ENCODE peak calls at places on chromosomes 6 and 20, in eight cellular contexts. I is Panc1; M is ovary; Q is effector memory CD4-positive, alpha-beta T cell; X is AG04450; W is GM23248; P is ascending aorta; Y is cardiac muscle cell. B is an unnamed sample.

GRCh38 chr6:93183513-93183912 is 235.8 kb downstream of the EPHA7 start:
- DNase-seq in I (no peak), M (no peak), Q (no peak), X (no peak), W (no peak), P (no peak), Y (no peak), B (no peak)

GRCh38 chr6:134235937-134236751 is 81.8 kb downstream of the SGK1 start:
- DNase-seq in I (no peak), M (no peak), Q (no peak), X (peak; percentile 29), W (peak; percentile 76), P (no peak), Y (no peak), B (no peak)

GRCh38 chr20:5001174-5002076 is at the start of gene SLC23A2:
- DNase-seq in I (no peak), M (peak; percentile 59), Q (peak; percentile 53), X (no peak), W (peak; percentile 63), P (no peak), Y (peak; percentile 56), B (peak; percentile 43)

GRCh38 chr6:140178550-140179334 is 804.3 kb upstream of the CITED2 start:
- DNase-seq in I (no peak), M (no peak), Q (no peak), X (peak; percentile 23), W (peak; percentile 84), P (no peak), Y (no peak), B (no peak)

GRCh38 chr6:31400467-31401289 is 2.7 kb upstream of the MICA start:
- DNase-seq in I (no peak), M (peak; percentile 81), Q (peak; percentile 69), X (no peak), W (peak; percentile 84), P (no peak), Y (peak; percentile 12), B (peak; percentile 15)

GRCh38 chr6:26273673-26274595 is 91.1 kb upstream of the BTN3A2 start:
- DNase-seq in I (no peak), M (no peak), Q (peak; percentile 12), X (no peak), W (peak; percentile 56), P (no peak), Y (no peak), B (no peak)

GRCh38 chr6:43873806-43874714 is 104.0 kb downstream of the VEGFA start:
- DNase-seq in I (no peak), M (no peak), Q (no peak), X (no peak), W (no peak), P (no peak), Y (no peak), B (no peak)

GRCh38 chr20:39295301-39295700 is 333.2 kb downstream of the DHX35 start:
- DNase-seq in I (no peak), M (no peak), Q (no peak), X (no peak), W (no peak), P (no peak), Y (no peak), B (no peak)

GRCh38 chr6:52063584-52064400 is 23.6 kb downstream of the PKHD1 start:
- DNase-seq in I (no peak), M (no peak), Q (peak; percentile 12), X (no peak), W (peak; percentile 57), P (no peak), Y (peak; percentile 55), B (no peak)

GRCh38 chr6:13526339-13526717 is 38.9 kb upstream of the GFOD1 start:
- DNase-seq in I (no peak), M (no peak), Q (no peak), X (no peak), W (no peak), P (no peak), Y (no peak), B (no peak)

GRCh38 chr6:13527669-13528051 is 40.3 kb upstream of the GFOD1 start:
- DNase-seq in I (no peak), M (no peak), Q (no peak), X (no peak), W (no peak), P (no peak), Y (no peak), B (no peak)

GRCh38 chr6:13528232-13528631 is 40.8 kb upstream of the GFOD1 start:
- DNase-seq in I (no peak), M (no peak), Q (no peak), X (no peak), W (peak; percentile 6), P (no peak), Y (no peak), B (no peak)

GRCh38 chr6:13526718-13527668 is 39.6 kb upstream of the GFOD1 start:
- DNase-seq in I (no peak), M (no peak), Q (no peak), X (no peak), W (peak; percentile 16), P (peak; percentile 11), Y (no peak), B (no peak)

DNA sequence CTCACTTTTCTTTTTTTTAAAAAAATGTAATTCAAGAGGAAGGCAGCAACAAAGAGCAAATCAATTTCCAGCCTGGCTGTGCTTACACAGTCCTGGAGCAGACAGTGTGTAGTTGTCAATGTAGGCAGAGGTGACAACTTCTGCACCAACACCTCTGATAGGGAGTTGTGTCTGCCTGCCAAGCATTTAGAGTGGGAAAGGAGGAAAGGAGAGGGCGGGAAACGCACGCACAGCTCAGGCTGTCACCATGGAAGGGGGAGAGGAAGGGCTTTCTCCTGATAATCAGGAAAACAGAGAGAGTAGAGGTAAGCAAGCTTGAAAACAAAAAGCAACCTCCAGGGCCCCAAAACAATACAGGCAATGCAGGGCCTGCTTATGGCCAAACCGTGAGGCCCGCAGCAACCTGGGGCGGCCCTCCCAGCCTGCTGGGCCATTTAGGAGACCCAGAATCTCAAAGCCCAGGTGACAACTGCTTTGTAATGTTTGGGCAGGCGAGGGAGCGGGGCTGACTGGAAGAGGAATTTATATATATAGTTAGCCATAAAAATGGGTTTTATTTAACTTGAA is 41.5 kb upstream of the GFOD1 start:
- DNase-seq in I (no peak), M (no peak), Q (no peak), X (no peak), W (no peak), P (no peak), Y (peak; percentile 72), B (no peak)
- H3K27ac ChIP-seq in I (no peak overlapping the region), M (no peak overlapping the region), Q (no peak overlapping the region), X (no peak overlapping the region), W (no peak overlapping the region), P (no peak overlapping the region), Y (peak overlapping the region; percentile 66), B (no peak overlapping the region)

GRCh38 chr20:25083141-25083772 is 1.3 kb upstream of the VSX1 start:
- DNase-seq in I (no peak), M (no peak), Q (no peak), X (no peak), W (no peak), P (no peak), Y (no peak), B (no peak)

GRCh38 chr20:25082498-25082873 is 545 bp upstream of the VSX1 start:
- DNase-seq in I (no peak), M (no peak), Q (no peak), X (no peak), W (no peak), P (no peak), Y (no peak), B (no peak)

GRCh38 chr20:25081065-25081729 is 744 bp downstream of the VSX1 start:
- DNase-seq in I (no peak), M (peak; percentile 46), Q (no peak), X (no peak), W (peak; percentile 30), P (no peak), Y (peak; percentile 85), B (no peak)

GRCh38 chr20:25083773-25084615 is 2.1 kb upstream of the VSX1 start:
- DNase-seq in I (no peak), M (no peak), Q (no peak), X (no peak), W (no peak), P (no peak), Y (no peak), B (no peak)

DNA sequence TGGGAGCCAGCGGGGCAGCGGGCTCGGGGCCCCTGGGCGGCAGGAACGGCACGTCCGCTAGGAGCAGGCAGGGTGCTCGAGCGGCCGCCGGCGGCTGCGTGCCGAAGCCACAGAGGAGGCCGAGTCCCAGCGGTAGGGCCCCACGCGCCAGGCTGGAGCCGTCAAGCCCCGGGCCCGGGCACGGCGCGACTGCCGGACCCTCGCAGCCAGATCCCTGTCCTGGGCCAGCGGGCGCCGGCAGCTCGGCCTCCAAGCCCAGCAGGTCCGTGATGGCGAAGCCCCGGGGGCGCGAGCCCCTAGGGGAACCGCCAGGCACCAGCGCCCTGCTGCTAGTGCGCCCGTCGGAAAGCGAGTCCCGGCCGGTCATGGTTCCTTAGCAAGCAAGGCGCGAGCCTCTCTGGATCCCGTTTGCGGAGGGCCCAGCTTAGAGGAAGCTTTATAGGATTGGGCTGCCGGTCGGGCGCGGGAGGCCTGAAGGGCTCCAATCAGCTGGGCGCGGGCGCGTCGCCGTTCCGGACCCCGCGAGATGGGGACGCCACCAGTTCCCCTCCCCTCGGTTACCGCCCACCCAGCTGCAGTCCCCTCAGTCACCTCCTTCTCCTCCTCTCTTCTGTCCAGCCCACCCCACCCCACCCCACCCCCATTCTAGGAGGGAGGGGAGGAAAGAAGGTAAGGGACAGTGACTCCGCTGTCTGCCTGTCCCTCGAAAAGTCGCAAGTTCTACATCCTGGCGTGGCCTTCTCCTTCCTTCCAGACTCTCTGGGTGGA is at the start of gene VSX1:
- DNase-seq in I (no peak), M (no peak), Q (no peak), X (no peak), W (no peak), P (no peak), Y (no peak), B (no peak)
- H3K27ac ChIP-seq in I (no peak within 1 kb of the TSS), M (no peak within 1 kb of the TSS), Q (no peak within 1 kb of the TSS), X (no peak within 1 kb of the TSS), W (no peak within 1 kb of the TSS), P (no peak within 1 kb of the TSS), Y (no peak within 1 kb of the TSS), B (no peak within 1 kb of the TSS)

GRCh38 chr6:15498640-15499039 is 164.2 kb downstream of the DTNBP1 start:
- DNase-seq in I (no peak), M (peak; percentile 10), Q (no peak), X (no peak), W (peak; percentile 52), P (no peak), Y (no peak), B (peak; percentile 26)
- H3K27ac ChIP-seq in I (no peak overlapping the region), M (no peak overlapping the region), Q (no peak overlapping the region), X (no peak overlapping the region), W (no peak overlapping the region), P (no peak overlapping the region), Y (no peak overlapping the region), B (no peak overlapping the region)

GRCh38 chr6:56489559-56489958 is 153.1 kb downstream of the DST start:
- DNase-seq in I (no peak), M (no peak), Q (no peak), X (no peak), W (no peak), P (no peak), Y (no peak), B (no peak)

GRCh38 chr6:56491606-56492328 is 150.9 kb downstream of the DST start:
- DNase-seq in I (no peak), M (no peak), Q (no peak), X (no peak), W (peak; percentile 53), P (no peak), Y (no peak), B (no peak)

GRCh38 chr6:56488281-56488680 is 154.4 kb downstream of the DST start:
- DNase-seq in I (no peak), M (no peak), Q (no peak), X (no peak), W (no peak), P (no peak), Y (no peak), B (no peak)

GRCh38 chr6:56486681-56487080 is 156.0 kb downstream of the DST start:
- DNase-seq in I (no peak), M (no peak), Q (no peak), X (no peak), W (peak; percentile 34), P (no peak), Y (no peak), B (no peak)

GRCh38 chr6:56490994-56491393 is 151.7 kb downstream of the DST start:
- DNase-seq in I (peak; percentile 79), M (no peak), Q (no peak), X (no peak), W (peak; percentile 76), P (no peak), Y (no peak), B (no peak)
- H3K27ac ChIP-seq in I (no peak overlapping the region), M (no peak overlapping the region), Q (no peak overlapping the region), X (no peak overlapping the region), W (peak overlapping the region; percentile 45), P (peak overlapping the region; percentile 26), Y (no peak overlapping the region), B (no peak overlapping the region)